ENCODE peak calls at places on chromosome 17, in four cellular contexts. V is body of pancreas, Q is mucosa of descending colon, J is left kidney. O is an unnamed sample.

GRCh38 chr17:62692721-62693431 is 65.4 kb downstream of the MRC2 start:
- DNase-seq in V (no peak), Q (no peak), J (no peak), O (no peak)

GRCh38 chr17:57461082-57461481 is 204.8 kb downstream of the MSI2 start:
- DNase-seq in V (no peak), Q (no peak), J (no peak), O (no peak)

GRCh38 chr17:63705657-63706056 is 5.7 kb upstream of the LIMD2 start:
- DNase-seq in J (no peak), Q (no peak), V (no peak), O (no peak)

GRCh38 chr17:13594762-13595697 is 6.7 kb downstream of the HS3ST3A1 start:
- DNase-seq in J (peak), V (peak), Q (no peak), O (peak)

GRCh38 chr17:79098282-79098867 is 23.8 kb downstream of the ENGASE start:
- DNase-seq in J (no peak), V (no peak), Q (no peak), O (no peak)

GRCh38 chr17:36001862-36002603 is 680 bp upstream of the CCL15 start:
- DNase-seq in V (peak), J (peak), Q (peak), O (no peak)

GRCh38 chr17:56478836-56479447 is 114.6 kb upstream of the NOG start:
- DNase-seq in V (peak), J (peak), Q (no peak), O (no peak)

GRCh38 chr17:39219647-39220154 is 6.0 kb downstream of the STAC2 start:
- DNase-seq in Q (peak), J (no peak), V (no peak), O (no peak)

GRCh38 chr17:10631048-10631700 is 25.9 kb downstream of the MYH3 start:
- DNase-seq in Q (no peak), V (peak), J (peak), O (no peak)

GRCh38 chr17:3004150-3004801 is 59.1 kb downstream of the OR1D5 start:
- DNase-seq in Q (peak), J (peak), V (peak), O (peak)